ENCODE peak calls at places on chromosomes 12 and 14, in ten cellular contexts. N is RWPE2; I is PC-9; K is central memory CD4-positive, alpha-beta T cell; B is body of pancreas; C is AG20443; P is AG04449; L is ELF-1; O is HFFc6; G is tibial artery. D is an unnamed sample.

GRCh38 chr12:118981285-118982201 is at the start of gene SRRM4:
- DNase-seq in C (peak), P (no peak), K (no peak), G (no peak), O (no peak), N (peak), I (no peak), B (peak), L (peak), D (peak)

GRCh38 chr14:33676135-33676566 is 274.7 kb downstream of the EGLN3 start:
- DNase-seq in L (peak), I (no peak), G (no peak), C (peak), N (peak), B (peak), O (no peak), P (no peak), K (no peak), D (peak)

GRCh38 chr12:55818886-55819285 is 1.0 kb downstream of the ORMDL2 start:
- DNase-seq in K (no peak), P (no peak), I (no peak), N (no peak), O (no peak), C (peak), L (no peak), B (no peak), G (no peak), D (no peak)

GRCh38 chr14:104114421-104115130 is 23.8 kb upstream of the KIF26A start:
- DNase-seq in P (no peak), K (no peak), C (no peak), G (no peak), N (peak), I (no peak), O (no peak), B (peak), L (no peak), D (no peak)

GRCh38 chr14:65281991-65282908 is 130.3 kb upstream of the FUT8 start:
- DNase-seq in G (no peak), O (peak), C (peak), N (no peak), P (peak), K (no peak), L (peak), B (no peak), I (no peak), D (peak)

GRCh38 chr12:114918535-114919233 is 234.7 kb upstream of the TBX3 start:
- DNase-seq in B (no peak), O (peak), C (peak), I (peak), G (no peak), L (no peak), N (no peak), P (no peak), K (no peak), D (no peak)

GRCh38 chr12:64528616-64529015 is 76.7 kb downstream of the TBK1 start:
- DNase-seq in N (no peak), K (no peak), C (no peak), B (no peak), O (no peak), I (no peak), P (no peak), L (peak), G (no peak), D (no peak)

GRCh38 chr12:89783321-89784060 is 74.9 kb upstream of the ATP2B1 start:
- DNase-seq in G (no peak), P (no peak), I (no peak), K (no peak), C (peak), L (no peak), N (no peak), O (no peak), B (no peak), D (no peak)

GRCh38 chr14:64634558-64634957 is 69.7 kb upstream of the PLEKHG3 start:
- DNase-seq in K (no peak), B (no peak), P (no peak), N (no peak), L (no peak), C (no peak), O (no peak), G (no peak), I (no peak), D (no peak)

D was measured in iPS-NIHi11.